ENCODE peak calls at places on chromosomes 2 and 18, in six cellular contexts. D is GM23338, O is K562, J is HL-60, Q is A549, S is SK-N-SH. V is an unnamed sample.

GRCh38 chr2:53075760-53076159 is 691.8 kb upstream of the CHAC2 start:
- DNase-seq in D (no peak), O (no peak), J (no peak), Q (no peak), S (no peak), V (no peak)

GRCh38 chr18:908631-909621 is 4.3 kb downstream of the ADCYAP1 start:
- DNase-seq in D (peak; percentile 80), O (no peak), J (no peak), Q (no peak), S (peak; percentile 27), V (no peak)

GRCh38 chr2:158457092-158457825 is 507 bp downstream of the PKP4 start:
- DNase-seq in D (peak; percentile 63), O (peak; percentile 77), J (no peak), Q (peak; percentile 15), S (peak; percentile 79), V (no peak)

GRCh38 chr2:171403181-171403580 is 30.6 kb downstream of the METTL8 start:
- DNase-seq in D (no peak), O (no peak), J (no peak), Q (no peak), S (no peak), V (no peak)

GRCh38 chr18:43869451-43870008 is 592.2 kb upstream of the SYT4 start:
- DNase-seq in D (no peak), O (no peak), J (no peak), Q (no peak), S (no peak), V (no peak)

GRCh38 chr18:50453014-50453680 is 78.3 kb downstream of the SKA1 start:
- DNase-seq in D (no peak), O (no peak), J (peak; percentile 10), Q (no peak), S (no peak), V (no peak)

GRCh38 chr2:119838179-119838578 is 78.5 kb downstream of the PTPN4 start:
- DNase-seq in D (no peak), O (no peak), J (no peak), Q (no peak), S (no peak), V (no peak)

GRCh38 chr2:233053928-233054774 is 6.0 kb upstream of the INPP5D start:
- DNase-seq in D (peak; percentile 85), O (peak; percentile 68), J (no peak), Q (peak; percentile 84), S (peak; percentile 92), V (no peak)

GRCh38 chr2:165787334-165787733 is 6.7 kb downstream of the GALNT3 start:
- DNase-seq in D (no peak), O (no peak), J (no peak), Q (no peak), S (no peak), V (no peak)

GRCh38 chr2:224971214-224971613 is 71.1 kb downstream of the DOCK10 start:
- DNase-seq in D (peak; percentile 60), O (no peak), J (no peak), Q (no peak), S (no peak), V (no peak)

GRCh38 chr18:36330435-36331049 is 33.0 kb downstream of the FHOD3 start:
- DNase-seq in D (no peak), O (no peak), J (no peak), Q (no peak), S (no peak), V (no peak)

GRCh38 chr2:131641414-131642206 is 113.9 kb downstream of the CCDC74A start:
- DNase-seq in D (no peak), O (peak; percentile 78), J (peak; percentile 70), Q (no peak), S (no peak), V (no peak)

GRCh38 chr2:148201075-148202004 is 180.4 kb downstream of the MBD5 start:
- DNase-seq in D (peak; percentile 89), O (peak; percentile 80), J (peak; percentile 16), Q (peak; percentile 9), S (peak; percentile 22), V (no peak)

GRCh38 chr2:129902731-129903585 is 76.5 kb upstream of the RAB6C start:
- DNase-seq in D (no peak), O (no peak), J (no peak), Q (no peak), S (no peak), V (no peak)

GRCh38 chr2:233435436-233436190 is 81.3 kb downstream of the DGKD start:
- DNase-seq in D (no peak), O (no peak), J (no peak), Q (no peak), S (no peak), V (no peak)

GRCh38 chr2:207042155-207042554 is 102.8 kb downstream of the CPO start:
- DNase-seq in D (no peak), O (no peak), J (no peak), Q (no peak), S (no peak), V (no peak)

GRCh38 chr2:121895723-121896571 is 140.5 kb downstream of the TSN start:
- DNase-seq in D (no peak), O (peak; percentile 56), J (no peak), Q (no peak), S (no peak), V (no peak)

GRCh38 chr2:121902171-121902591 is 146.7 kb downstream of the TSN start:
- DNase-seq in D (peak; percentile 70), O (peak; percentile 65), J (no peak), Q (no peak), S (no peak), V (no peak)

GRCh38 chr2:121900391-121900790 is 144.9 kb downstream of the TSN start:
- DNase-seq in D (no peak), O (no peak), J (no peak), Q (no peak), S (no peak), V (no peak)

GRCh38 chr2:121897335-121897970 is 142.0 kb downstream of the TSN start:
- DNase-seq in D (peak; percentile 68), O (peak; percentile 67), J (peak; percentile 8), Q (peak; percentile 44), S (peak; percentile 56), V (no peak)

DNA sequence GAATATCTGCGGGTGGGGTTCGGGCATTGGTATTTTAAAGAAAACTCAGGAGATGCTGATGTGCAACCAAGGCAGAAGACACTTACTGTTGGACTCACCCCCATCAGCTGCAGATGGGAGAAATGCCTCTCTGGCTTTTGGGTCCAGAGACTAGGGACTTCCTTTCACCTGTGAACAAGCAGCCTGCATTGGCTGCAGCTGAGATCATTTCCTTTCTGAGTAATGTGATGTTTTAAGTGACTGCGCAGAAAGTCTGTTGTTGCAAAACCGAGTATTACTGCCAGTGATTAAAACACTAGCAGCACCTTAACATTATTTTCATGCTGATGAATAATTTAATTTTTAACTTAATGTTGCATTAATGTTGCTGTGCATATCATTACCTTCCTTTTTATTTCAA is 143.0 kb downstream of the TSN start:
- DNase-seq in D (no peak), O (no peak), J (no peak), Q (no peak), S (no peak), V (no peak)
- TF ChIP-seq REST in D (no peak), O (no peak), J (no peak), Q (no peak), S (no peak), V (no peak)

GRCh38 chr2:159892990-159893389 is 95.0 kb upstream of the CD302 start:
- DNase-seq in D (no peak), O (no peak), J (no peak), Q (no peak), S (no peak), V (no peak)

GRCh38 chr2:159891917-159892691 is 94.1 kb upstream of the CD302 start:
- DNase-seq in D (peak; percentile 46), O (no peak), J (no peak), Q (peak; percentile 28), S (no peak), V (no peak)

GRCh38 chr2:159894145-159894838 is 96.3 kb upstream of the CD302 start:
- DNase-seq in D (no peak), O (no peak), J (no peak), Q (no peak), S (no peak), V (no peak)

GRCh38 chr2:159893439-159893838 is 95.4 kb upstream of the CD302 start:
- DNase-seq in D (no peak), O (no peak), J (no peak), Q (no peak), S (no peak), V (no peak)

GRCh38 chr2:159890945-159891588 is 93.1 kb upstream of the CD302 start:
- DNase-seq in D (no peak), O (no peak), J (no peak), Q (no peak), S (no peak), V (no peak)
- TF ChIP-seq REST in D (no peak), O (no peak), J (no peak), Q (no peak), S (no peak), V (no peak)

DNA sequence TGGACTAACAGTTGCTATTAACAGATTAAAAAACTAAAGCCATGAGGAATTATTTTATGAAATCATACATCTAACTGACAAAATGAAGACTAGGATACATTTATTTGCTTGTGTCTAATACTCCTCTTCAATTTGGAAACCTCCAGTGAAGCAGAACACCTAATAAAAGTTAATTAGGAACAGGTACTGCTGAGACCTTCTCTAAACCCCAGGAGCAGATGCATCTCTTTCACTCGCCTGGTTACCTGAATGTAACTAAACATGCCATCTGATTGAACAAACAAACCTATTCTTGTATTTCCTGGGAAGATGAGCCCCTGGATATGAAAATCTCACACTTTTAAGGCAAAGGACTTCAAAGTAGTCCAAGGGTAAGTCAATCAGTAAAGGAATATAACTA is 898.2 kb downstream of the NRXN1 start:
- DNase-seq in D (no peak), O (no peak), J (no peak), Q (no peak), S (no peak), V (no peak)
- TF ChIP-seq REST in D (no peak), O (no peak), J (no peak), Q (no peak), S (no peak), V (no peak)

GRCh38 chr18:46480187-46480586 is 176.8 kb downstream of the LOXHD1 start:
- DNase-seq in D (no peak), O (no peak), J (no peak), Q (no peak), S (peak; percentile 54), V (no peak)
- TF ChIP-seq REST in D (no peak), O (no peak), J (no peak), Q (no peak), S (no peak), V (no peak)

GRCh38 chr2:26243643-26244478 is 571 bp downstream of the HADHA start:
- DNase-seq in D (peak; percentile 47), O (peak; percentile 63), J (peak; percentile 55), Q (peak; percentile 19), S (peak; percentile 47), V (peak; percentile 42)
- TF ChIP-seq REST in D (no peak), O (no peak), J (no peak), Q (no peak), S (no peak), V (no peak)